ENCODE peak calls at places on chromosomes 16 and 17, in ten cellular contexts. W, S, K, E, O, X, N, G, A and I are unnamed samples.

GRCh38 chr17:28645576-28645939 is 600 bp upstream of the BLTP2 start:
- DNase-seq in W (no peak), S (no peak), K (no peak), E (no peak), O (no peak), X (no peak), N (no peak), G (no peak), A (no peak), I (no peak)

GRCh38 chr16:82947675-82948074 is 320.9 kb downstream of the CDH13 start:
- DNase-seq in W (no peak), S (no peak), K (no peak), E (no peak), O (no peak), X (no peak), N (no peak), G (no peak), A (no peak), I (no peak)

GRCh38 chr17:81666092-81666341 is 388 bp downstream of the OXLD1 start:
- DNase-seq in W (no peak), S (no peak), K (no peak), E (peak), O (no peak), X (peak), N (peak), G (no peak), A (no peak), I (no peak)

GRCh38 chr17:46977348-46977747 is 1.7 kb downstream of the RPRML start:
- DNase-seq in W (no peak), S (no peak), K (no peak), E (peak), O (no peak), X (peak), N (peak), G (no peak), A (no peak), I (peak)

GRCh38 chr17:82648761-82649474 is 674 bp upstream of the WDR45B start:
- DNase-seq in W (no peak), S (no peak), K (no peak), E (no peak), O (peak), X (peak), N (no peak), G (no peak), A (peak), I (peak)

GRCh38 chr16:78436846-78437245 is 337.4 kb downstream of the WWOX start:
- DNase-seq in W (no peak), S (no peak), K (no peak), E (no peak), O (no peak), X (no peak), N (no peak), G (no peak), A (no peak), I (no peak)

GRCh38 chr16:20938426-20938825 is 37.9 kb downstream of the LYRM1 start:
- DNase-seq in W (peak), S (no peak), K (no peak), E (peak), O (no peak), X (no peak), N (peak), G (no peak), A (peak), I (peak)

GRCh38 chr17:78806451-78806850 is 24.4 kb upstream of the CYTH1 start:
- DNase-seq in W (no peak), S (no peak), K (peak), E (no peak), O (no peak), X (no peak), N (no peak), G (no peak), A (no peak), I (no peak)

GRCh38 chr16:81401035-81401950 is 43.3 kb upstream of the CMIP start:
- DNase-seq in W (peak), S (no peak), K (no peak), E (peak), O (peak), X (no peak), N (peak), G (no peak), A (no peak), I (peak)

GRCh38 chr16:46693598-46693997 is 4.1 kb downstream of the ORC6 start:
- DNase-seq in W (no peak), S (no peak), K (no peak), E (no peak), O (no peak), X (no peak), N (no peak), G (no peak), A (no peak), I (no peak)

GRCh38 chr17:35617505-35617904 is 30.4 kb downstream of the AP2B1 start:
- DNase-seq in W (no peak), S (no peak), K (no peak), E (no peak), O (no peak), X (no peak), N (no peak), G (no peak), A (no peak), I (no peak)

GRCh38 chr17:82297280-82297803 is 20.1 kb downstream of the CD7 start:
- DNase-seq in W (peak), S (peak), K (peak), E (peak), O (peak), X (peak), N (peak), G (peak), A (peak), I (peak)

GRCh38 chr17:71899317-71899716 is 221.5 kb upstream of the SOX9 start:
- DNase-seq in W (no peak), S (no peak), K (no peak), E (peak), O (no peak), X (no peak), N (no peak), G (no peak), A (no peak), I (no peak)

GRCh38 chr16:24541534-24541933 is 2.2 kb downstream of the RBBP6 start:
- DNase-seq in W (no peak), S (no peak), K (no peak), E (no peak), O (no peak), X (no peak), N (no peak), G (peak), A (no peak), I (no peak)